ENCODE peak calls at places on chromosomes 12 and 14, in seven cellular contexts. F is HepG2, L is SK-N-SH, B is K562, Y is prostate gland, K is GM23338, V is HCT116. M is an unnamed sample.
A peak's percentile ranks its signal among the peaks of the same experiment; 100 is the strongest.

GRCh38 chr14:80211143-80212024 is at the start of gene DIO2:
- DNase-seq in B (no peak), F (no peak), L (no peak), Y (no peak), K (peak; percentile 21), V (no peak), M (no peak)

GRCh38 chr14:59273737-59274136 is 85.3 kb downstream of the DAAM1 start:
- DNase-seq in K (no peak), F (no peak), Y (no peak), L (no peak), V (no peak), B (no peak), M (no peak)

GRCh38 chr14:31842905-31843304 is 234.2 kb upstream of the ARHGAP5 start:
- DNase-seq in Y (no peak), K (no peak), B (no peak), V (no peak), L (no peak), F (no peak), M (no peak)

GRCh38 chr14:50263321-50263720 is 31.9 kb upstream of the SOS2 start:
- DNase-seq in L (no peak), F (no peak), Y (no peak), K (no peak), B (no peak), V (no peak), M (no peak)

GRCh38 chr14:72433511-72433910 is 460.4 kb downstream of the DPF3 start:
- DNase-seq in K (no peak), Y (no peak), B (no peak), F (no peak), L (no peak), V (no peak), M (no peak)

GRCh38 chr12:24839268-24839791 is 109.6 kb downstream of the BCAT1 start:
- DNase-seq in L (no peak), B (no peak), F (no peak), K (no peak), Y (no peak), V (no peak), M (no peak)

GRCh38 chr12:27780612-27781408 is 774 bp upstream of the MANSC4 start:
- DNase-seq in K (peak; percentile 60), V (no peak), L (peak; percentile 70), F (peak; percentile 20), Y (peak; percentile 33), B (peak; percentile 30), M (peak; percentile 71)

GRCh38 chr12:119302334-119303132 is 32.0 kb upstream of the CCDC60 start:
- DNase-seq in V (no peak), F (no peak), K (peak; percentile 28), Y (no peak), L (peak; percentile 49), B (no peak), M (no peak)

GRCh38 chr12:85036241-85036707 is at the start of the genes LRRIQ1 and TSPAN19:
- DNase-seq in K (peak; percentile 99), F (peak; percentile 54), Y (peak; percentile 77), V (peak; percentile 70), B (peak; percentile 7), L (peak; percentile 71), M (peak; percentile 76)

GRCh38 chr12:111768159-111768895 is 1.6 kb downstream of the ALDH2 start:
- DNase-seq in L (no peak), B (no peak), F (no peak), V (no peak), K (no peak), Y (no peak), M (no peak)

GRCh38 chr12:102479099-102479887 is 1.1 kb downstream of the IGF1 start:
- DNase-seq in V (no peak), K (peak; percentile 42), L (no peak), F (no peak), B (no peak), Y (no peak), M (no peak)

GRCh38 chr12:24947541-24948451 is 1.1 kb downstream of the BCAT1 start:
- DNase-seq in F (no peak), V (no peak), B (no peak), Y (no peak), K (peak; percentile 46), L (no peak), M (no peak)

GRCh38 chr12:54432815-54433164 is 13.7 kb upstream of the ITGA5 start:
- DNase-seq in Y (no peak), K (no peak), F (no peak), V (no peak), L (no peak), B (no peak), M (no peak)

GRCh38 chr14:101503431-101504095 is 57.7 kb upstream of the DIO3 start:
- DNase-seq in V (no peak), B (no peak), Y (no peak), K (no peak), L (no peak), F (no peak), M (peak; percentile 37)

GRCh38 chr12:6375269-6376078 is at the start of gene SCNN1A:
- DNase-seq in B (no peak), F (no peak), K (peak; percentile 97), V (no peak), Y (peak; percentile 77), L (no peak), M (peak; percentile 64)

GRCh38 chr12:70779250-70779649 is 141.3 kb downstream of the PTPRR start:
- DNase-seq in F (no peak), L (no peak), K (no peak), Y (no peak), V (no peak), B (no peak), M (no peak)

GRCh38 chr14:71169028-71169427 is 261.8 kb downstream of the PCNX1 start:
- DNase-seq in K (no peak), L (no peak), V (no peak), Y (no peak), B (peak; percentile 21), F (no peak), M (no peak)

GRCh38 chr12:8566525-8566924 is 25.8 kb upstream of the CLEC4E start:
- DNase-seq in B (peak; percentile 6), F (no peak), Y (no peak), L (no peak), V (no peak), K (no peak), M (no peak)

DNA sequence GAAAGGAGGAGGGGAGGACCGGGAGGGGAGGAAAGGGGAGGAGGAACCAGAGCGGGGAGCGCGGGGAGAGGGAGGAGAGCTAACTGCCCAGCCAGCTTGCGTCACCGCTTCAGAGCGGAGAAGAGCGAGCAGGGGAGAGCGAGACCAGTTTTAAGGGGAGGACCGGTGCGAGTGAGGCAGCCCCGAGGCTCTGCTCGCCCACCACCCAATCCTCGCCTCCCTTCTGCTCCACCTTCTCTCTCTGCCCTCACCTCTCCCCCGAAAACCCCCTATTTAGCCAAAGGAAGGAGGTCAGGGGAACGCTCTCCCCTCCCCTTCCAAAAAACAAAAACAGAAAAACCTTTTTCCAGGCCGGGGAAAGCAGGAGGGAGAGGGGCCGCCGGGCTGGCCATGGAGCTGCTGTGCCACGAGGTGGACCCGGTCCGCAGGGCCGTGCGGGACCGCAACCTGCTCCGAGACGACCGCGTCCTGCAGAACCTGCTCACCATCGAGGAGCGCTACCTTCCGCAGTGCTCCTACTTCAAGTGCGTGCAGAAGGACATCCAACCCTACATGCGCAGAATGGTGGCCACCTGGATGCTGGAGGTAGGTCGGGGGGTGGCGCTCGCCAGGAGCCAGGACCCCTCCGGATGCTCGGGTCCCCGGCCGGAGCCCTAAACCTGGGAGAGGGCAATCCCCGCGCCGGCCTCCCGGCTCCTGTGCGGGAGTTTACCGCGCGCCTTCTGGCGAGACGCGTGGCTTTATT is at the start of gene CCND2:
- DNase-seq in F (no peak), Y (peak; percentile 74), V (no peak), L (peak; percentile 43), B (peak; percentile 69), K (peak; percentile 97), M (peak; percentile 99)
- H3K27me3 ChIP-seq in F (peaks cover 74% of the 10 kb centered on the region), Y (peaks cover 4% of the 10 kb centered on the region), V (peaks cover 42% of the 10 kb centered on the region), L (peaks cover 94% of the 10 kb centered on the region), B (no peaks in the 10 kb centered on the region), K (peaks cover 13% of the 10 kb centered on the region), M (no peaks in the 10 kb centered on the region)

GRCh38 chr12:46267618-46268348 is 1.1 kb downstream of the SLC38A1 start:
- DNase-seq in V (no peak), Y (peak; percentile 11), F (no peak), K (no peak), B (peak; percentile 36), L (peak; percentile 60), M (no peak)
- TF ChIP-seq POLR2AphosphoS5 in V (no peak), Y (no peak), F (no peak), K (no peak), B (no peak), L (no peak), M (no peak)

DNA sequence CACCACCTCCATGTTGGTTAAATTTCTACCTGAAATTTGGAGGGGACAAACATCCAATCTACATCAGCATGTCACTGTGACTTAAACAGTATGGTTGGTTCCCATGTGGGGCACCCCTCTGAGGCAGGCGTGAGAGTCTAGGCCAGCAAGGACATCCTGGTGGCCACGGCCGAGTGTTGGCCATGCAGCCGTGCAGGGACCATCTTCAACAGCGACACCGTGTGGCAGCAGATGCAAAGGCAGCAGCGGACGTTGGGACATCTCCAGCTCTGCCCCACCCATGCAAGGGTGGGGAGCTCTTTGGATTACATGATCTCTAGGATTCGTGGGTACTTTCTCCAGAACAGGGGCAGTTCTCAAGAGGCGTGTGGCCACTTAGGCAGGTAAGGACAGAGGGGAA is 49.8 kb downstream of the NOC4L start:
- DNase-seq in Y (no peak), B (peak; percentile 65), L (no peak), F (no peak), V (peak; percentile 31), K (peak; percentile 64), M (no peak)
- H3K27me3 ChIP-seq in Y (no peaks in the 10 kb centered on the region), B (peaks cover 65% of the 10 kb centered on the region), L (peaks cover 99% of the 10 kb centered on the region), F (peaks cover 84% of the 10 kb centered on the region), V (no peaks in the 10 kb centered on the region), K (peaks cover 27% of the 10 kb centered on the region), M (no peaks in the 10 kb centered on the region)

GRCh38 chr12:93569656-93570551 is 2.6 kb upstream of the SOCS2 start:
- DNase-seq in L (peak; percentile 90), Y (peak; percentile 83), F (peak; percentile 80), B (peak; percentile 85), V (peak; percentile 72), K (peak; percentile 97), M (peak; percentile 95)
- TF ChIP-seq POLR2AphosphoS5 in L (no peak), Y (no peak), F (no peak), B (peak; percentile 45), V (no peak), K (no peak), M (no peak)

GRCh38 chr12:113477171-113477841 is 5.6 kb upstream of the LHX5 start:
- DNase-seq in F (no peak), L (peak; percentile 29), B (no peak), K (peak; percentile 76), Y (no peak), V (no peak), M (no peak)
- H3K27me3 ChIP-seq in F (peaks cover 66% of the 10 kb centered on the region), L (peaks cover 76% of the 10 kb centered on the region), B (peaks cover 67% of the 10 kb centered on the region), K (peaks cover 97% of the 10 kb centered on the region), Y (peaks cover 69% of the 10 kb centered on the region), V (peaks cover 23% of the 10 kb centered on the region), M (peaks cover 86% of the 10 kb centered on the region)

GRCh38 chr12:88579941-88580871 is at the start of gene KITLG:
- DNase-seq in L (peak; percentile 83), Y (peak; percentile 78), F (peak; percentile 56), V (peak; percentile 76), B (peak; percentile 7), K (peak; percentile 92), M (peak; percentile 94)
- TF ChIP-seq POLR2AphosphoS5 in L (peak; percentile 99), Y (peak; percentile 59), F (no peak), V (peak; percentile 99), B (no peak), K (peak; percentile 72), M (peak; percentile 93)

DNA sequence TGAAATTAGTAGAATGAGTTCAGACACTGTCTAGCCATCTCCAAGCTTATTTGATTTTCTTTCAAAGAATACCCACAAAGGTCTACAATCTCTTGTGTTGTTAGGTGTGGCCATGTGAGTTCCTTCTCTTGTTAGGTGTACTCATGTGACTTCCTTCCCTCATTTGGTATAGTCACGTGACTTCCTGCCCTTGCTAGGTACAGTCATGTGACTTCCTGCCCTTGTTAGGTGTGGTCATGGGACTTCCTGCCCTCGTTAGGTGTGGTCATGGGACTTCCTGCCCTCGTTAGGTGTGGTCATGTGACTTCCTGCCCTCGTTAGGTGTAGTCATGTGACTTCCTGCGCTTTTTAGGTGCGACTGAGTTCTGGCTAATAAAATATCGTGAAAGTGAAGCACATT is 179.6 kb downstream of the TMX1 start:
- DNase-seq in V (no peak), B (peak; percentile 6), K (no peak), Y (no peak), L (no peak), F (no peak), M (no peak)
- H3K27me3 ChIP-seq in V (no peaks in the 10 kb centered on the region), B (no peaks in the 10 kb centered on the region), K (no peaks in the 10 kb centered on the region), Y (no peaks in the 10 kb centered on the region), L (no peaks in the 10 kb centered on the region), F (no peaks in the 10 kb centered on the region), M (no peaks in the 10 kb centered on the region)

M was measured in sigmoid colon.